ENCODE peak calls at places on chromosomes 13 and 19, in six cellular contexts. One of them, this sample, is unnamed.

GRCh38 chr19:43526884-43527859 is at the start of gene ETHE1:
- DNase-seq in choroid plexus epithelial cell: peak
- DNase-seq in MM.1S: peak
- DNase-seq in HCT116: no peak
- DNase-seq in HL-60: peak
- DNase-seq in A549: peak
- DNase-seq in this sample: no peak

GRCh38 chr13:75881109-75881775 is 245.1 kb downstream of the LMO7 start:
- DNase-seq in choroid plexus epithelial cell: peak
- DNase-seq in MM.1S: no peak
- DNase-seq in HCT116: no peak
- DNase-seq in HL-60: no peak
- DNase-seq in A549: no peak
- DNase-seq in this sample: no peak

GRCh38 chr19:6032381-6032780 is 54.4 kb upstream of the RANBP3 start:
- DNase-seq in choroid plexus epithelial cell: no peak
- DNase-seq in MM.1S: no peak
- DNase-seq in HCT116: no peak
- DNase-seq in HL-60: no peak
- DNase-seq in A549: no peak
- DNase-seq in this sample: no peak

GRCh38 chr19:2446390-2446789 is 10.4 kb downstream of the LMNB2 start:
- DNase-seq in choroid plexus epithelial cell: no peak
- DNase-seq in MM.1S: peak
- DNase-seq in HCT116: no peak
- DNase-seq in HL-60: peak
- DNase-seq in A549: no peak
- DNase-seq in this sample: no peak

GRCh38 chr13:60661514-60661913 is 264.5 kb downstream of the TDRD3 start:
- DNase-seq in choroid plexus epithelial cell: no peak
- DNase-seq in MM.1S: no peak
- DNase-seq in HCT116: no peak
- DNase-seq in HL-60: no peak
- DNase-seq in A549: no peak
- DNase-seq in this sample: no peak

GRCh38 chr19:21655540-21656126 is 111.7 kb downstream of the ZNF100 start:
- DNase-seq in choroid plexus epithelial cell: no peak
- DNase-seq in MM.1S: no peak
- DNase-seq in HCT116: no peak
- DNase-seq in HL-60: no peak
- DNase-seq in A549: no peak
- DNase-seq in this sample: no peak

GRCh38 chr19:1473056-1473400 is 6.0 kb downstream of the C19orf25 start:
- DNase-seq in choroid plexus epithelial cell: no peak
- DNase-seq in MM.1S: no peak
- DNase-seq in HCT116: no peak
- DNase-seq in HL-60: no peak
- DNase-seq in A549: no peak
- DNase-seq in this sample: no peak

GRCh38 chr13:97235549-97236206 is 13.5 kb downstream of the MBNL2 start:
- DNase-seq in choroid plexus epithelial cell: no peak
- DNase-seq in MM.1S: no peak
- DNase-seq in HCT116: no peak
- DNase-seq in HL-60: no peak
- DNase-seq in A549: no peak
- DNase-seq in this sample: no peak

GRCh38 chr13:36251528-36251927 is 37.2 kb upstream of the SOHLH2 start:
- DNase-seq in choroid plexus epithelial cell: peak
- DNase-seq in MM.1S: peak
- DNase-seq in HCT116: no peak
- DNase-seq in HL-60: no peak
- DNase-seq in A549: no peak
- DNase-seq in this sample: no peak

GRCh38 chr19:40200352-40201099 is 9.3 kb downstream of the MAP3K10 start:
- DNase-seq in choroid plexus epithelial cell: peak
- DNase-seq in MM.1S: no peak
- DNase-seq in HCT116: peak
- DNase-seq in HL-60: no peak
- DNase-seq in A549: no peak
- DNase-seq in this sample: no peak

GRCh38 chr13:32209670-32210069 is 105.5 kb downstream of the ZAR1L start:
- DNase-seq in choroid plexus epithelial cell: peak
- DNase-seq in MM.1S: no peak
- DNase-seq in HCT116: no peak
- DNase-seq in HL-60: no peak
- DNase-seq in A549: no peak
- DNase-seq in this sample: no peak

GRCh38 chr13:72463561-72463960 is 263.9 kb downstream of the MZT1 start:
- DNase-seq in choroid plexus epithelial cell: peak
- DNase-seq in MM.1S: no peak
- DNase-seq in HCT116: no peak
- DNase-seq in HL-60: no peak
- DNase-seq in A549: no peak
- DNase-seq in this sample: no peak

GRCh38 chr19:39351537-39352037 is 9.4 kb downstream of the SAMD4B start:
- DNase-seq in choroid plexus epithelial cell: peak
- DNase-seq in MM.1S: peak
- DNase-seq in HCT116: no peak
- DNase-seq in HL-60: no peak
- DNase-seq in A549: peak
- DNase-seq in this sample: peak

GRCh38 chr13:113655358-113656014 is 2.5 kb downstream of the ATP4B start:
- DNase-seq in choroid plexus epithelial cell: no peak
- DNase-seq in MM.1S: no peak
- DNase-seq in HCT116: no peak
- DNase-seq in HL-60: no peak
- DNase-seq in A549: no peak
- DNase-seq in this sample: no peak

GRCh38 chr13:57582032-57582431 is 49.5 kb upstream of the PCDH17 start:
- DNase-seq in choroid plexus epithelial cell: no peak
- DNase-seq in MM.1S: no peak
- DNase-seq in HCT116: no peak
- DNase-seq in HL-60: no peak
- DNase-seq in A549: no peak
- DNase-seq in this sample: no peak

GRCh38 chr19:29084266-29084665 is 128.7 kb downstream of the UQCRFS1 start:
- DNase-seq in choroid plexus epithelial cell: no peak
- DNase-seq in MM.1S: no peak
- DNase-seq in HCT116: no peak
- DNase-seq in HL-60: peak
- DNase-seq in A549: peak
- DNase-seq in this sample: no peak

GRCh38 chr19:4791183-4792018 is at the start of gene FEM1A:
- DNase-seq in choroid plexus epithelial cell: peak
- DNase-seq in MM.1S: peak
- DNase-seq in HCT116: peak
- DNase-seq in HL-60: peak
- DNase-seq in A549: peak
- DNase-seq in this sample: peak

GRCh38 chr13:87851395-87851794 is 180.2 kb downstream of the SLITRK5 start:
- DNase-seq in choroid plexus epithelial cell: no peak
- DNase-seq in MM.1S: no peak
- DNase-seq in HCT116: no peak
- DNase-seq in HL-60: no peak
- DNase-seq in A549: no peak
- DNase-seq in this sample: no peak

GRCh38 chr13:27372896-27373295 is 51.5 kb upstream of the GTF3A start:
- DNase-seq in choroid plexus epithelial cell: no peak
- DNase-seq in MM.1S: no peak
- DNase-seq in HCT116: no peak
- DNase-seq in HL-60: no peak
- DNase-seq in A549: peak
- DNase-seq in this sample: no peak

GRCh38 chr13:21058361-21058760 is 3.0 kb downstream of the LATS2 start:
- DNase-seq in choroid plexus epithelial cell: peak
- DNase-seq in MM.1S: no peak
- DNase-seq in HCT116: no peak
- DNase-seq in HL-60: no peak
- DNase-seq in A549: no peak
- DNase-seq in this sample: no peak

GRCh38 chr19:2095338-2095938 is 688 bp downstream of the MOB3A start:
- DNase-seq in choroid plexus epithelial cell: no peak
- DNase-seq in MM.1S: peak
- DNase-seq in HCT116: no peak
- DNase-seq in HL-60: no peak
- DNase-seq in A549: no peak
- DNase-seq in this sample: no peak

GRCh38 chr13:28545583-28546333 is 50.8 kb upstream of the FLT1 start:
- DNase-seq in choroid plexus epithelial cell: no peak
- DNase-seq in MM.1S: no peak
- DNase-seq in HCT116: no peak
- DNase-seq in HL-60: no peak
- DNase-seq in A549: peak
- DNase-seq in this sample: no peak

GRCh38 chr19:29259153-29259552 is 46.2 kb upstream of the UQCRFS1 start:
- DNase-seq in choroid plexus epithelial cell: peak
- DNase-seq in MM.1S: peak
- DNase-seq in HCT116: no peak
- DNase-seq in HL-60: no peak
- DNase-seq in A549: peak
- DNase-seq in this sample: no peak

GRCh38 chr13:37375724-37376123 is 222.8 kb downstream of the POSTN start:
- DNase-seq in choroid plexus epithelial cell: peak
- DNase-seq in MM.1S: no peak
- DNase-seq in HCT116: no peak
- DNase-seq in HL-60: no peak
- DNase-seq in A549: no peak
- DNase-seq in this sample: no peak

GRCh38 chr19:52991021-52991420 is 22.7 kb upstream of the ERVV-1 start:
- DNase-seq in choroid plexus epithelial cell: peak
- DNase-seq in MM.1S: no peak
- DNase-seq in HCT116: no peak
- DNase-seq in HL-60: no peak
- DNase-seq in A549: no peak
- DNase-seq in this sample: no peak

GRCh38 chr19:5115771-5116202 is 146.9 kb downstream of the KDM4B start:
- DNase-seq in choroid plexus epithelial cell: peak
- DNase-seq in MM.1S: no peak
- DNase-seq in HCT116: no peak
- DNase-seq in HL-60: no peak
- DNase-seq in A549: no peak
- DNase-seq in this sample: no peak

GRCh38 chr19:28929026-28929425 is 283.9 kb downstream of the UQCRFS1 start:
- DNase-seq in choroid plexus epithelial cell: peak
- DNase-seq in MM.1S: no peak
- DNase-seq in HCT116: no peak
- DNase-seq in HL-60: no peak
- DNase-seq in A549: no peak
- DNase-seq in this sample: no peak

GRCh38 chr13:33328691-33329090 is 43.1 kb upstream of the STARD13 start:
- DNase-seq in choroid plexus epithelial cell: no peak
- DNase-seq in MM.1S: no peak
- DNase-seq in HCT116: no peak
- DNase-seq in HL-60: no peak
- DNase-seq in A549: no peak
- DNase-seq in this sample: no peak

DNA sequence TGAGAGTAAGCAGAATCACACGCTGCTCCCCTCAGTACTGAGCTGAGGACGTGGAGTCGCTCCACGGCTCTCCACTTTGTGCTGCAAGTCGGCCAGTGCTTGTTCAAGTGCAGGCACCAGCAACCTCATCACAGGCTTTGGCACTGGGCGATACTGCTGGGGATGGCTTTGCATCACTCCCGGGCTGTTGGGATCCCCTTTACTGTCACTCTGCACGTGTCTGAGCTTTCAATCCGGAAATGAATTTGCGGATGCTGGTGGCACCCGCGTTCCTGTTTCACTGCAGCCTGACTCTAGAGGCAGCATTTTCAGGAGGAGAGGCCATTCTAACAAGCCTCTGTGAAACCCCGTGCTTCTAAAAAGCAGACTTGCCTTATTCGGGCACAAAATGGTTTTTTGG is 19.1 kb downstream of the SMARCA4 start:
- DNase-seq in choroid plexus epithelial cell: no peak
- DNase-seq in MM.1S: peak
- DNase-seq in HCT116: no peak
- DNase-seq in HL-60: peak
- DNase-seq in A549: no peak
- DNase-seq in this sample: no peak
- TF ChIP-seq CTCF in choroid plexus epithelial cell: no peak
- TF ChIP-seq CTCF in MM.1S: peak
- TF ChIP-seq CTCF in HCT116: no peak
- TF ChIP-seq CTCF in HL-60: peak
- TF ChIP-seq CTCF in A549: no peak
- TF ChIP-seq CTCF in this sample: no peak

GRCh38 chr13:41944635-41945401 is 16.1 kb downstream of the VWA8 start:
- DNase-seq in choroid plexus epithelial cell: no peak
- DNase-seq in MM.1S: no peak
- DNase-seq in HCT116: no peak
- DNase-seq in HL-60: no peak
- DNase-seq in A549: peak
- DNase-seq in this sample: no peak
- H3K4me3 ChIP-seq in choroid plexus epithelial cell: no peak
- H3K4me3 ChIP-seq in MM.1S: no peak
- H3K4me3 ChIP-seq in HCT116: no peak
- H3K4me3 ChIP-seq in HL-60: no peak
- H3K4me3 ChIP-seq in A549: no peak
- H3K4me3 ChIP-seq in this sample: no peak

DNA sequence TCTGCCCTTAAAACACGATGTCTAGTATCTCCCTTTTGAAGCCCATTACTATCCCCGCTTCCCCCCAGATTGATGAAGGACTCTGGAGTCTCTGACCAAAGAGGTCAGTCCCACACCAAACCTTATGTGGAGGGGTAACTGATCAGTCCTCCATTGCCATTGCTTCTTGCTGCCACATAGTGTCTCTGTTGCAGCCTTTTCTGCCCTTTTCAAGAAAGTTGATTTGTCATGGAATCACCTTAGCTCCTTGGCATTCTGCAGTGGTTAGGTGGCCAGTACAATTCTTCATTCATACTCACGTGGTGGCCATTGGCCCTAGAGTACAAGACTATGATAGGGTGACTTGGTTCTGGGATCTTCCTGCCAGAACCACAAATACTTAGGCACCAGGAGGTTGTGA is 8.4 kb upstream of the HTR2A start:
- DNase-seq in choroid plexus epithelial cell: peak
- DNase-seq in MM.1S: no peak
- DNase-seq in HCT116: no peak
- DNase-seq in HL-60: no peak
- DNase-seq in A549: peak
- DNase-seq in this sample: no peak
- TF ChIP-seq CTCF in choroid plexus epithelial cell: peak
- TF ChIP-seq CTCF in MM.1S: no peak
- TF ChIP-seq CTCF in HCT116: peak
- TF ChIP-seq CTCF in HL-60: no peak
- TF ChIP-seq CTCF in A549: no peak
- TF ChIP-seq CTCF in this sample: peak

DNA sequence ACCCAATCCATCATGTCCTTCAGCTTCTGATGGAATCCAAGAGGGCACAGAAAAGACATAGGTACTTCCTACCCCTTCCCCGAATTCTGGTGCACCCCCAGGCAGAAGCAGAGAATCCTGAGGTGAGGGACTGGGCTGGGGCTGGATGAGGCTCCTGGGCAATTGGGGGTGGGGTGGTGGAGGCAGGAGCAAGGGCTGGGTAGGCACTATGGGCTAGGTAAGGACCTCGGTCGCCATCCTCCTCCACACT is 2.8 kb upstream of the KCNC3 start:
- DNase-seq in choroid plexus epithelial cell: no peak
- DNase-seq in MM.1S: no peak
- DNase-seq in HCT116: no peak
- DNase-seq in HL-60: no peak
- DNase-seq in A549: no peak
- DNase-seq in this sample: no peak
- H3K4me3 ChIP-seq in choroid plexus epithelial cell: no peak
- H3K4me3 ChIP-seq in MM.1S: no peak
- H3K4me3 ChIP-seq in HCT116: no peak
- H3K4me3 ChIP-seq in HL-60: no peak
- H3K4me3 ChIP-seq in A549: no peak
- H3K4me3 ChIP-seq in this sample: peak

This sample was measured in GM12864.